ENCODE peak calls at places on chromosome 22, in four cellular contexts. W, M, R and Y are unnamed samples.

GRCh38 chr22:29886601-29887000 is 3.6 kb downstream of the MTMR3 start:
- DNase-seq in M (no peak), R (no peak), W (no peak), Y (no peak)

GRCh38 chr22:25757686-25758085 is 15.7 kb downstream of the MYO18B start:
- DNase-seq in W (no peak), R (no peak), M (no peak), Y (no peak)

GRCh38 chr22:41401781-41402648 is 20.3 kb downstream of the TEF start:
- DNase-seq in M (peak), W (peak), R (peak), Y (peak)

GRCh38 chr22:22474733-22475132 is 33.8 kb downstream of the ZNF280B start:
- DNase-seq in W (no peak), M (no peak), R (no peak), Y (no peak)

GRCh38 chr22:41445171-41446056 is 1.2 kb downstream of the TOB2 start:
- DNase-seq in W (no peak), R (peak), M (peak), Y (peak)

GRCh38 chr22:45531944-45532631 is 29.4 kb downstream of the FBLN1 start:
- DNase-seq in R (no peak), W (no peak), M (no peak), Y (no peak)

GRCh38 chr22:29798318-29798717 is 31.1 kb downstream of the UQCR10 start:
- DNase-seq in M (no peak), W (no peak), R (peak), Y (no peak)

GRCh38 chr22:41768420-41768819 is 32.1 kb upstream of the CCDC134 start:
- DNase-seq in M (no peak), W (peak), R (peak), Y (peak)

GRCh38 chr22:33357894-33358440 is 299.8 kb upstream of the SYN3 start:
- DNase-seq in W (no peak), M (no peak), R (no peak), Y (no peak)

GRCh38 chr22:44445731-44446130 is 52.3 kb downstream of the RTL6 start:
- DNase-seq in R (no peak), M (no peak), W (no peak), Y (no peak)

GRCh38 chr22:18119409-18120110 is 9.0 kb downstream of the TUBA8 start:
- DNase-seq in R (no peak), M (no peak), W (no peak), Y (no peak)

GRCh38 chr22:29426476-29426875 is 11.9 kb upstream of the RFPL1 start:
- DNase-seq in M (no peak), W (no peak), R (no peak), Y (no peak)

GRCh38 chr22:33409134-33409533 is 351.0 kb upstream of the SYN3 start:
- DNase-seq in M (no peak), W (no peak), R (no peak), Y (no peak)

GRCh38 chr22:28935140-28935539 is 51.8 kb downstream of the ZNRF3 start:
- DNase-seq in R (no peak), W (no peak), M (no peak), Y (no peak)

GRCh38 chr22:43860126-43860525 is 2.2 kb downstream of the SULT4A1 start:
- DNase-seq in W (no peak), R (no peak), M (no peak), Y (no peak)

GRCh38 chr22:37484115-37485005 is 1.8 kb downstream of the MFNG start:
- DNase-seq in W (no peak), M (peak), R (no peak), Y (no peak)

GRCh38 chr22:43308451-43309235 is 34.5 kb downstream of the SCUBE1 start:
- DNase-seq in M (no peak), W (peak), R (no peak), Y (no peak)

GRCh38 chr22:42615092-42615859 is 593 bp upstream of the POLDIP3 start:
- DNase-seq in R (peak), W (peak), M (peak), Y (peak)

GRCh38 chr22:36285545-36285944 is 32.6 kb downstream of the APOL1 start:
- DNase-seq in R (no peak), M (no peak), W (no peak), Y (no peak)

GRCh38 chr22:29907753-29908515 is 25.0 kb downstream of the MTMR3 start:
- DNase-seq in R (peak), M (peak), W (peak), Y (peak)

GRCh38 chr22:50621948-50622722 is 5.8 kb downstream of the ARSA start:
- DNase-seq in R (no peak), W (no peak), M (peak), Y (no peak)

GRCh38 chr22:49066619-49067018 is 761.1 kb downstream of the BRD1 start:
- DNase-seq in M (no peak), R (no peak), W (no peak), Y (no peak)
- H3K4me3 ChIP-seq in M (no peak), R (no peak), W (no peak), Y (no peak)

DNA sequence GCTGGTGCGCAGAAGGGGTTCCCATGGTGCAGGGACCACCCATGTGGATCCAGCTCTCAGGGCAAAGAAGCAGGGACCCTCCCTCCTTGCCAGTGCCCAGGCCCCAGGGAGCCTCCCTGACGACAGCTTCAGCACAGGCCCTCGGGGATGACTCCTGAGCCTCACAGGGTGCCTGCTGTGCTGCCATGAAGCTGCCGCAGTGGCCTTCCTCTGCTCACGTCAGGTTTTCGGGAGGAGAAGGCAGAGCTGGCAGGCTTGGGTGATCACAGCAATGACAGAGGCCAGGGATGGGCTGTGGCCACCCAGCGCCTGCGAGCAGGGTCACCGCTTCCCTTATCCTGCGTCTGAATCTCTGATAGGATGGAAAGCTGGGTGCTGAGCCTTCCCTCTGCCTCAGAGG is 276.2 kb downstream of the BRD1 start:
- DNase-seq in R (no peak), W (no peak), M (no peak), Y (no peak)
- H3K4me3 ChIP-seq in R (no peak), W (no peak), M (no peak), Y (no peak)

GRCh38 chr22:40237788-40238424 is 60.2 kb downstream of the TNRC6B start:
- DNase-seq in W (no peak), R (peak), M (no peak), Y (no peak)

GRCh38 chr22:40240160-40240559 is 62.4 kb downstream of the TNRC6B start:
- DNase-seq in W (no peak), R (no peak), M (no peak), Y (no peak)

GRCh38 chr22:40237241-40237640 is 59.5 kb downstream of the TNRC6B start:
- DNase-seq in R (no peak), W (no peak), M (no peak), Y (no peak)

GRCh38 chr22:40239345-40239683 is 61.6 kb downstream of the TNRC6B start:
- DNase-seq in R (no peak), M (no peak), W (no peak), Y (no peak)

GRCh38 chr22:40238425-40239344 is 61.0 kb downstream of the TNRC6B start:
- DNase-seq in M (no peak), R (peak), W (peak), Y (peak)
- H3K4me3 ChIP-seq in M (no peak), R (no peak), W (no peak), Y (no peak)

GRCh38 chr22:32112380-32112779 is 46.7 kb downstream of the C22orf42 start:
- DNase-seq in M (no peak), W (no peak), R (no peak), Y (no peak)

GRCh38 chr22:32103648-32104326 is 55.3 kb downstream of the C22orf42 start:
- DNase-seq in M (no peak), W (peak), R (peak), Y (peak)

DNA sequence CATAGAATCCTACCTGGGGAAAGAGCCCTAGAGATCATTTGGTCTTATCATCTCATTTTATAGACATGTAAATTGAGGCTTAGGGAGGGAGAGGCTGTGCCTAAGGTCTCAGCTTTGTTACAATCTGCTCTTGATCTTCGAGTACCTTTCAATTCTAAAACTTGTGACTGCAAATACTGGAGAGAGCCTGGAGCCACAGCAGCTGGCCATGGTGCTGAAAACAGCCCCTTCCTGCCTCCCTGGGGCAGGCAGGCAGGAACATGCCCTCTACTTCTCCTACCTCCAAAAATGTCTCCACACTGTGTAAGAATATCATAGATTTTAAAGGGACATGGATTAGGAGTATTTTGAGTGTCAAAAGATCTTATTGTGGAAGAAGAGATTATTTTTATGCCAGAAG is 52.2 kb downstream of the C22orf42 start:
- DNase-seq in M (no peak), W (no peak), R (peak), Y (peak)
- H3K4me3 ChIP-seq in M (no peak), W (no peak), R (no peak), Y (no peak)

GRCh38 chr22:27802389-27803079 is 978 bp upstream of the MN1 start:
- DNase-seq in W (no peak), M (no peak), R (no peak), Y (peak)
- H3K4me3 ChIP-seq in W (peak), M (no peak), R (peak), Y (peak)

DNA sequence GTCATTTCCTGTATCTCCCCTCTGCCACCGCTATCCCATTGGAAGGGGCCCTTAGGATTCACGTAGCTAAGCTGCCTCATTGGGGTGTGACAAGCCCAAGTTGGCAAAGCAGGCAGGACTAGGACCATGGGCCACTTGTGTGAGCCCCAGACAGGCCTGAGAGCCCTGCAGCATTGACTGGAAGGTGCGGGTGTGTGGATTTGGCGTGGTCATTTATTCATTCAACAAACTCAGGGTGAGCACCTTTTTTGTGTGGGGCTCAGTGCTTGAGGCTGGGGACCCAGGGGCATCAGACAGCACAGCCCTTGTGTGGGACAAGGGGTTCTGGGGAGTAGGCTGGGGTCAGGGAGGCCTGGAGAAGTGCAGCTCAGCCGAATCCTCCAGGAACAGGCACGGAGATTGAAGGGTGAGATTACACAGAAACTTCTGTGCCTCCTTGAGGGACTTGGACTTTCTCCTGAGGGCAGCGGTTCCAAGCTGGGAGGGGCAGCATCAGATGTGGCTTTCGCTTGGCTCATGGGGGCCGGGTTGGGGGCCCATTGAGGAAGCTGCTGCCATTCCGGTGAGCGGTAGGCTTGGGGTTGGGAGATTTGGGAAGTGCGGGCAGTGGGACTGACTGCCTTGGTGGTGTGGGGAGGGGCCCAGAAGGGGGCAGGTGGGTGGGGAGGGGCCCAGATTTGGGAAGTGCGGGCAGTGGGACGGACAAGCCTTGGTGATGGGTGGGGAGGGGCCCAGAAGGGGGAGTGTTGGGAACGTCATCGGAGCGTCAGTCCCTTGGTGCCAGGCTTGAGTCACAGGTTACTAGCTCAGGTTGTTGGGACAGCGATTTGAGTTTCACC is 11.9 kb downstream of the MGAT3 start:
- DNase-seq in M (no peak), W (no peak), R (no peak), Y (no peak)
- H3K4me3 ChIP-seq in M (no peak), W (no peak), R (no peak), Y (no peak)